ENCODE peak calls at places on chromosomes 2 and 18, in seven cellular contexts. S is IMR-90, M is heart left ventricle, L is suprapubic skin, C is thyroid gland, K is esophagus squamous epithelium, D is HCT116. N is an unnamed sample.

GRCh38 chr18:26813043-26813442 is 52.5 kb downstream of the AQP4 start:
- DNase-seq in S (no peak), M (no peak), L (no peak), C (peak; percentile 63), K (no peak), D (peak; percentile 44), N (peak; percentile 37)

GRCh38 chr2:191265311-191266170 is 20.3 kb downstream of the MYO1B start:
- DNase-seq in S (peak; percentile 70), M (peak; percentile 23), L (no peak), C (no peak), K (no peak), D (no peak), N (no peak)

GRCh38 chr2:109059474-109060165 is 69.4 kb upstream of the SH3RF3 start:
- DNase-seq in S (no peak), M (peak; percentile 63), L (no peak), C (peak; percentile 82), K (no peak), D (no peak), N (no peak)

GRCh38 chr2:108200569-108200968 is 39.2 kb upstream of the SULT1C3 start:
- DNase-seq in S (no peak), M (no peak), L (no peak), C (no peak), K (no peak), D (no peak), N (no peak)

GRCh38 chr2:148876589-148877402 is 1.8 kb downstream of the KIF5C start:
- DNase-seq in S (no peak), M (no peak), L (no peak), C (peak; percentile 32), K (no peak), D (no peak), N (no peak)

GRCh38 chr18:45670281-45670962 is 53.6 kb upstream of the SLC14A1 start:
- DNase-seq in S (peak; percentile 85), M (no peak), L (no peak), C (no peak), K (no peak), D (no peak), N (peak; percentile 99)

GRCh38 chr2:20917724-20918572 is 95.0 kb upstream of the LDAH start:
- DNase-seq in S (peak; percentile 34), M (no peak), L (no peak), C (no peak), K (no peak), D (no peak), N (no peak)

GRCh38 chr18:22434973-22435608 is 17.4 kb upstream of the CTAGE1 start:
- DNase-seq in S (peak; percentile 91), M (no peak), L (no peak), C (no peak), K (no peak), D (no peak), N (no peak)

GRCh38 chr2:151878655-151879563 is 50.7 kb upstream of the ARL5A start:
- DNase-seq in S (no peak), M (no peak), L (no peak), C (no peak), K (no peak), D (peak; percentile 46), N (no peak)

GRCh38 chr2:105403241-105403784 is 4.5 kb upstream of the FHL2 start:
- DNase-seq in S (no peak), M (no peak), L (no peak), C (no peak), K (no peak), D (no peak), N (no peak)

GRCh38 chr2:24881623-24882022 is 38.4 kb downstream of the ADCY3 start:
- DNase-seq in S (no peak), M (no peak), L (no peak), C (no peak), K (no peak), D (no peak), N (peak; percentile 13)

GRCh38 chr18:10926565-10927194 is 222.7 kb downstream of the PIEZO2 start:
- DNase-seq in S (peak; percentile 68), M (no peak), L (no peak), C (no peak), K (no peak), D (no peak), N (no peak)

GRCh38 chr2:207558106-207558505 is 28.3 kb downstream of the CREB1 start:
- DNase-seq in S (peak; percentile 90), M (no peak), L (no peak), C (no peak), K (no peak), D (no peak), N (peak; percentile 49)

GRCh38 chr2:11073251-11073650 is 82.0 kb upstream of the SLC66A3 start:
- DNase-seq in S (peak; percentile 50), M (no peak), L (no peak), C (peak; percentile 11), K (no peak), D (peak; percentile 54), N (peak; percentile 32)

GRCh38 chr18:22709288-22710060 is 223.7 kb upstream of the RBBP8 start:
- DNase-seq in S (peak; percentile 31), M (no peak), L (no peak), C (no peak), K (no peak), D (no peak), N (no peak)

GRCh38 chr18:58502628-58503027 is 126.3 kb downstream of the ALPK2 start:
- DNase-seq in S (no peak), M (no peak), L (no peak), C (no peak), K (no peak), D (no peak), N (no peak)

DNA sequence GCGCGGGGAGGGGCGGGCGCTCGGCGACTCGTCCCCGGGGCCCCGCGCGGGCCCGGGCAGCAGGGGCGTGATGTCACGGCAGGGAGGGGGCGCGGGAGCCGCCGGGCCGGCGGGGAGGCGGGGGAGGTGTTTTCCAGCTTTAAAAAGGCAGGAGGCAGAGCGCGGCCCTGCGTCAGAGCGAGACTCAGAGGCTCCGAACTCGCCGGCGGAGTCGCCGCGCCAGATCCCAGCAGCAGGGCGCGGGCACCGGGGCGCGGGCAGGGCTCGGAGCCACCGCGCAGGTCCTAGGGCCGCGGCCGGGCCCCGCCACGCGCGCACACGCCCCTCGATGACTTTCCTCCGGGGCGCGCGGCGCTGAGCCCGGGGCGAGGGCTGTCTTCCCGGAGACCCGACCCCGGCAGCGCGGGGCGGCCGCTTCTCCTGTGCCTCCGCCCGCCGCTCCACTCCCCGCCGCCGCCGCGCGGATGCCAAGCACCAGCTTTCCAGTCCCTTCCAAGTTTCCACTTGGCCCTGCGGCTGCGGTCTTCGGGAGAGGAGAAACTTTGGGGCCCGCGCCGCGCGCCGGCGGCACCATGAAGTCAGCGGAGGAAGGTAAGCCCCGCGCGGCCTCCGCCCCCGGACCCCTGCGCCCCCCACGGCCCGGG is at the start of gene NFATC1:
- DNase-seq in S (peak; percentile 67), M (peak; percentile 89), L (no peak), C (peak; percentile 72), K (no peak), D (no peak), N (peak; percentile 75)
- TF ChIP-seq POLR2A in S (peak; percentile 94), M (no peak), L (no peak), C (no peak), K (no peak), D (no peak), N (peak; percentile 73)

GRCh38 chr2:64750817-64751285 is 97.1 kb upstream of the SERTAD2 start:
- DNase-seq in S (peak; percentile 99), M (peak; percentile 99), L (no peak), C (peak; percentile 100), K (peak; percentile 97), D (peak; percentile 98), N (peak; percentile 100)

GRCh38 chr2:64753384-64753783 is 99.7 kb upstream of the SERTAD2 start:
- DNase-seq in S (no peak), M (no peak), L (no peak), C (no peak), K (no peak), D (no peak), N (peak; percentile 13)

GRCh38 chr2:64749446-64749845 is 95.7 kb upstream of the SERTAD2 start:
- DNase-seq in S (no peak), M (no peak), L (no peak), C (no peak), K (no peak), D (no peak), N (no peak)

GRCh38 chr2:64750001-64750816 is 96.5 kb upstream of the SERTAD2 start:
- DNase-seq in S (peak; percentile 33), M (peak; percentile 60), L (peak; percentile 84), C (peak; percentile 73), K (no peak), D (no peak), N (peak; percentile 20)

DNA sequence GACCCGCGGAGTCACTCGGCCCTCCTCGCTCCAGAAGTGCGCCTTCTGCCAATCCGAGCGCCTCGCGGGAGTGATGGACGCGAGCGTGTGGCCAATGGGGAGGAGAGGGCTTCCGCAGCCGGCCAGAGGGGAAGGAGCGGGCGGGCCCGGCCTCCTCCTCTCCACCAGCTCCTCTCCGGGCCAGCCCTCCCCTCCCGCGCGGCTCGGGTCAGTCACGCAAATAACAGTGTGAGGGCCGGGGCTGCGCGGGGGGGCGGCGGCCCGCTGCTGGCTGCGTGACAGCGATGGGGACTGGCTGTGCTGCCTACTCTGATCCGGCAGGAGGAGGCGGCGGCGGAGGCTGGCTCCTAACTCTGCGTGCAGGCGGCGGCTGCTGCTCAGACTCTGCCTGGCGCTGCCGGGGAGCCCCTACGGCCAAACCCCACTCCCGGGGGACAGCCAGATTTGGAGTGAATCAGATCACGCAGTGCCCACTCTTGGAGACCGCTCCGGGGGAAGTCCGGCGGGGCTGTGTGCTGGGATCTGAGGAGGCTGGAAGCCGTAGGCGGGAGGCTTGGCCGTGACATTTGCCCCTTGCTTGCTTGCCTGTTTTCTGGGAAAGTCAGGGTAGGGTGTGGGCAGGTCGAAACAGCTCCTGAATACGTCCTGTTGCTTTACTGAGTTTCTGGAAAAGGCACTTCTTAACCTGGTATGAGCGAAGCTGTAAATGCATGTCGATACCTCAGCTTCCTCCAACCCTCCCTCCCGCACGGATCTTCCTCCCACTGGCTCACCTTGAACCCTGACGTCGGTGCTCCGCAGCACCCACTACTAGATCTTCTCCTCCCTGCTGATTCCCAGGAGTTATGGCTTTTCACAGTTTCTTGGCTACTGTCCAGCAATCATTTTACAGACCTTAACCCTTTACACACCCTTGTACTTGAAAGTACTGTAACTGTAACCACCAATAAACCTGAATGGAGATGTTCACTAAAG is 97.9 kb upstream of the SERTAD2 start:
- DNase-seq in S (peak; percentile 49), M (no peak), L (peak; percentile 99), C (peak; percentile 100), K (no peak), D (peak; percentile 80), N (peak; percentile 100)
- TF ChIP-seq POLR2A in S (peak; percentile 73), M (no peak), L (no peak), C (no peak), K (no peak), D (peak; percentile 53), N (peak; percentile 7)

GRCh38 chr2:61144697-61145268 is 17.2 kb upstream of the C2orf74 start:
- DNase-seq in S (peak; percentile 97), M (peak; percentile 96), L (peak; percentile 97), C (peak; percentile 96), K (peak; percentile 68), D (no peak), N (peak; percentile 90)
- TF ChIP-seq POLR2A in S (peak; percentile 40), M (no peak), L (no peak), C (no peak), K (peak; percentile 66), D (no peak), N (peak; percentile 50)

DNA sequence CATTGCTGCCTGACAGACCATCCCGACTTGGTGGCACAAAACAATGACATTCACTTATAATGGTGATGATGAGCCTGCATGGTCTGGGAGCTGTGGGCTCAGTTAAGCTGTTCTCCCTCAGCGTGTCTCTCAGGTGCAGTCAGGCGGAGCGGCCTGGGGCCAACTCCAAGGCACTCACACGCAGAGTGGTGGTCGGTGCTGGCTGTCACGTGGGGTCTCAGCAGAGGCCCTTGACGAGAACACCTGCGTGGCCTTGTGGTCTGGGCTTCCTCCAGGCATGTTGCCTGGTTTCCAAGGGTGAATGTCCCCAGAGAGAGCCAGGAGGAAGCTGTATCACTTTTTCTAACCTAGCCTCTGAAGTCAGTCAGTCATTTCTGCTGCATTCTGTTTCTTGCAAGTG is 29.8 kb downstream of the ARMC9 start:
- DNase-seq in S (no peak), M (no peak), L (no peak), C (peak; percentile 71), K (no peak), D (no peak), N (no peak)
- TF ChIP-seq POLR2A in S (no peak), M (no peak), L (no peak), C (no peak), K (no peak), D (no peak), N (no peak)

N was measured in erythroblast.